ENCODE peak calls at places on chromosomes 11 and 22, in four cellular contexts. J is head of caudate nucleus; I is effector memory CD8-positive, alpha-beta T cell; F is stimulated activated CD4-positive, alpha-beta T cell treated with anti-CD3 and anti-CD28 coated beads, Interleukin-2, amount 100 ng/mL, for 48 hours. A is an unnamed sample.

GRCh38 chr11:72609045-72609444 is 65.2 kb downstream of the PDE2A start:
- DNase-seq in J (no peak), I (no peak), F (no peak), A (no peak)

GRCh38 chr11:61486779-61487178 is 21.8 kb upstream of the LRRC10B start:
- DNase-seq in J (no peak), I (no peak), F (no peak), A (no peak)

GRCh38 chr11:43934359-43935130 is 7.9 kb upstream of the C11orf96 start:
- DNase-seq in J (no peak), I (no peak), F (no peak), A (no peak)

GRCh38 chr11:64225608-64226506 is at the start of the genes NUDT22 and TRPT1:
- DNase-seq in J (peak; percentile 92), I (peak; percentile 92), F (peak; percentile 96), A (peak; percentile 89)

GRCh38 chr11:134469627-134470026 is 57.6 kb upstream of the B3GAT1 start:
- DNase-seq in J (no peak), I (no peak), F (no peak), A (no peak)

GRCh38 chr22:27331526-27332281 is 469.9 kb downstream of the MN1 start:
- DNase-seq in J (peak; percentile 73), I (no peak), F (no peak), A (no peak)

GRCh38 chr11:94201004-94201465 is 72.4 kb downstream of the PANX1 start:
- DNase-seq in J (no peak), I (no peak), F (no peak), A (no peak)

GRCh38 chr22:38257170-38257569 is 15.6 kb downstream of the TMEM184B start:
- DNase-seq in J (no peak), I (no peak), F (no peak), A (no peak)

GRCh38 chr11:130523609-130524008 is 75.2 kb downstream of the ADAMTS15 start:
- DNase-seq in J (no peak), I (no peak), F (no peak), A (no peak)

GRCh38 chr11:118625976-118626375 is 18.6 kb downstream of the PHLDB1 start:
- DNase-seq in J (no peak), I (no peak), F (no peak), A (no peak)

GRCh38 chr11:131748146-131749050 is 378.0 kb downstream of the NTM start:
- DNase-seq in J (peak; percentile 69), I (no peak), F (peak; percentile 17), A (peak; percentile 71)

GRCh38 chr11:35305670-35306382 is 113.5 kb downstream of the SLC1A2 start:
- DNase-seq in J (no peak), I (peak; percentile 40), F (no peak), A (no peak)

GRCh38 chr22:38348751-38349496 is 31.7 kb upstream of the CSNK1E start:
- DNase-seq in J (peak; percentile 16), I (no peak), F (no peak), A (no peak)

GRCh38 chr11:35785287-35786167 is 123.0 kb downstream of the TRIM44 start:
- DNase-seq in J (no peak), I (no peak), F (no peak), A (no peak)

GRCh38 chr11:19827399-19828135 is 114.9 kb downstream of the NAV2 start:
- DNase-seq in J (no peak), I (no peak), F (no peak), A (no peak)

GRCh38 chr11:65932558-65932919 is 12.7 kb upstream of the TSGA10IP start:
- DNase-seq in J (no peak), I (no peak), F (no peak), A (no peak)

GRCh38 chr11:96199563-96200025 is 143.4 kb downstream of the MAML2 start:
- DNase-seq in J (no peak), I (peak; percentile 20), F (no peak), A (no peak)

GRCh38 chr11:86151188-86152005 is 82.5 kb upstream of the PICALM start:
- DNase-seq in J (peak; percentile 61), I (no peak), F (no peak), A (peak; percentile 70)